ENCODE peak calls at places on chromosomes 5 and 9, in ten cellular contexts. C is DMS79; I is cardiac fibroblast; F is IMR-90; R is EL; E is natural killer cell treated with Interleukin-12 subunit alpha and Interleukin-12 subunit beta and Interleukin-15 and Interleukin-18, amount 100 ng/mL, for 72 hours; S is stimulated activated CD4-positive, alpha-beta T cell treated with anti-CD3 and anti-CD28 coated beads, Interleukin-12 subunit alpha, Interleukin-12 subunit beta, amount 100 ng/mL, for 4 hours; K is fibroblast of the conjunctiva; T is glutamatergic neuron; Q is GM13976. M is an unnamed sample.

GRCh38 chr5:137310051-137310730 is 188.9 kb downstream of the SPOCK1 start:
- DNase-seq in E (no peak), R (peak; percentile 97), C (no peak), T (no peak), I (peak; percentile 94), F (peak; percentile 93), S (no peak), Q (no peak), K (peak; percentile 88), M (no peak)

GRCh38 chr5:151808451-151809169 is 36.9 kb downstream of the G3BP1 start:
- DNase-seq in R (no peak), T (no peak), S (no peak), K (no peak), Q (no peak), C (no peak), E (no peak), I (peak; percentile 55), F (no peak), M (no peak)

GRCh38 chr5:172235827-172236749 is 42.1 kb downstream of the EFCAB9 start:
- DNase-seq in T (no peak), K (no peak), I (no peak), F (peak; percentile 36), S (no peak), Q (no peak), C (no peak), E (no peak), R (peak; percentile 39), M (no peak)

GRCh38 chr9:96450613-96451544 is 910 bp downstream of the HABP4 start:
- DNase-seq in I (peak; percentile 33), Q (peak; percentile 49), E (no peak), K (no peak), T (peak; percentile 45), C (no peak), S (peak; percentile 21), F (peak; percentile 30), R (peak; percentile 28), M (no peak)

GRCh38 chr5:67363195-67363594 is 166.6 kb upstream of the CD180 start:
- DNase-seq in T (no peak), R (no peak), K (no peak), C (no peak), Q (no peak), F (no peak), S (no peak), I (peak; percentile 21), E (no peak), M (no peak)

GRCh38 chr5:57494104-57495098 is 11.8 kb upstream of the ACTBL2 start:
- DNase-seq in I (peak; percentile 98), T (no peak), F (peak; percentile 98), Q (no peak), S (peak; percentile 30), C (peak; percentile 89), K (peak; percentile 85), R (peak; percentile 98), E (no peak), M (no peak)

GRCh38 chr5:175657593-175658271 is at the start of gene HRH2:
- DNase-seq in T (peak; percentile 34), E (no peak), C (no peak), Q (no peak), S (peak; percentile 54), R (no peak), I (peak; percentile 41), K (no peak), F (no peak), M (no peak)

GRCh38 chr5:14433202-14433601 is 148.4 kb upstream of the OTULINL start:
- DNase-seq in I (no peak), F (no peak), E (no peak), R (no peak), K (no peak), T (no peak), C (no peak), Q (no peak), S (no peak), M (no peak)

GRCh38 chr5:95020382-95020781 is 264.5 kb downstream of the MCTP1 start:
- DNase-seq in R (no peak), C (no peak), S (no peak), K (no peak), T (no peak), F (no peak), E (no peak), I (no peak), Q (no peak), M (no peak)

GRCh38 chr5:168946363-168946762 is 354.6 kb downstream of the SLIT3 start:
- DNase-seq in R (no peak), Q (no peak), K (no peak), C (no peak), F (no peak), E (no peak), S (no peak), T (peak; percentile 75), I (peak; percentile 16), M (no peak)

GRCh38 chr9:20873240-20873860 is 158.1 kb downstream of the HACD4 start:
- DNase-seq in Q (no peak), T (no peak), F (peak; percentile 53), I (peak; percentile 3), S (no peak), C (no peak), E (no peak), K (no peak), R (peak; percentile 42), M (no peak)

GRCh38 chr5:138985256-138985655 is 110.1 kb upstream of the LRRTM2 start:
- DNase-seq in C (no peak), S (no peak), F (peak; percentile 44), R (peak; percentile 17), T (no peak), E (no peak), I (no peak), K (no peak), Q (no peak), M (no peak)

GRCh38 chr9:95502248-95502647 is 14.5 kb downstream of the PTCH1 start:
- DNase-seq in S (no peak), C (no peak), I (no peak), T (no peak), K (no peak), F (no peak), Q (no peak), E (no peak), R (no peak), M (no peak)

GRCh38 chr5:77143998-77144836 is 57.1 kb upstream of the ZBED3 start:
- DNase-seq in I (peak; percentile 82), T (peak; percentile 79), S (peak; percentile 44), E (peak; percentile 68), K (peak; percentile 73), C (no peak), Q (peak; percentile 50), F (peak; percentile 79), R (peak; percentile 70), M (peak; percentile 64)

GRCh38 chr9:130117376-130117775 is 54.8 kb upstream of the NCS1 start:
- DNase-seq in Q (no peak), K (no peak), T (no peak), F (no peak), E (no peak), S (no peak), C (no peak), R (no peak), I (no peak), M (no peak)

GRCh38 chr5:82894754-82895153 is 182.4 kb downstream of the TMEM167A start:
- DNase-seq in I (peak; percentile 11), Q (no peak), T (no peak), C (no peak), F (no peak), S (no peak), E (no peak), R (no peak), K (no peak), M (no peak)

GRCh38 chr5:36744678-36745659 is 131.6 kb upstream of the NIPBL start:
- DNase-seq in T (peak; percentile 76), K (peak; percentile 28), C (peak; percentile 75), E (no peak), R (peak; percentile 89), I (peak; percentile 80), F (peak; percentile 63), S (no peak), Q (peak; percentile 76), M (peak; percentile 40)

M was measured in tibial nerve.